ENCODE peak calls at places on chromosomes 12 and 14, in seven cellular contexts. One of them, this sample, is unnamed.

GRCh38 chr12:111444706-111445310 is 39.1 kb downstream of the SH2B3 start:
- DNase-seq in activated CD8-positive, alpha-beta memory T cell treated with anti-CD3 and anti-CD28 coated beads for 48 hours: peak
- DNase-seq in iPS-NIHi11: no peak
- DNase-seq in ovary: peak
- DNase-seq in T-helper 9 cell: peak
- DNase-seq in AG09319: no peak
- DNase-seq in effector memory CD4-positive, alpha-beta T cell: peak
- DNase-seq in this sample: no peak

GRCh38 chr12:84463756-84464495 is 448.7 kb downstream of the SLC6A15 start:
- DNase-seq in activated CD8-positive, alpha-beta memory T cell treated with anti-CD3 and anti-CD28 coated beads for 48 hours: no peak
- DNase-seq in iPS-NIHi11: no peak
- DNase-seq in ovary: no peak
- DNase-seq in T-helper 9 cell: no peak
- DNase-seq in AG09319: peak
- DNase-seq in effector memory CD4-positive, alpha-beta T cell: no peak
- DNase-seq in this sample: no peak

GRCh38 chr12:94873368-94874085 is 130.0 kb downstream of the NDUFA12 start:
- DNase-seq in activated CD8-positive, alpha-beta memory T cell treated with anti-CD3 and anti-CD28 coated beads for 48 hours: no peak
- DNase-seq in iPS-NIHi11: peak
- DNase-seq in ovary: peak
- DNase-seq in T-helper 9 cell: no peak
- DNase-seq in AG09319: no peak
- DNase-seq in effector memory CD4-positive, alpha-beta T cell: no peak
- DNase-seq in this sample: no peak

GRCh38 chr12:46617167-46617566 is 208.6 kb downstream of the SLC38A4 start:
- DNase-seq in activated CD8-positive, alpha-beta memory T cell treated with anti-CD3 and anti-CD28 coated beads for 48 hours: no peak
- DNase-seq in iPS-NIHi11: no peak
- DNase-seq in ovary: peak
- DNase-seq in T-helper 9 cell: no peak
- DNase-seq in AG09319: peak
- DNase-seq in effector memory CD4-positive, alpha-beta T cell: no peak
- DNase-seq in this sample: no peak

GRCh38 chr12:65885312-65885711 is 61.0 kb downstream of the HMGA2 start:
- DNase-seq in activated CD8-positive, alpha-beta memory T cell treated with anti-CD3 and anti-CD28 coated beads for 48 hours: no peak
- DNase-seq in iPS-NIHi11: no peak
- DNase-seq in ovary: no peak
- DNase-seq in T-helper 9 cell: no peak
- DNase-seq in AG09319: no peak
- DNase-seq in effector memory CD4-positive, alpha-beta T cell: no peak
- DNase-seq in this sample: no peak

GRCh38 chr12:122996188-122996601 is 15.7 kb downstream of the ARL6IP4 start:
- DNase-seq in activated CD8-positive, alpha-beta memory T cell treated with anti-CD3 and anti-CD28 coated beads for 48 hours: no peak
- DNase-seq in iPS-NIHi11: no peak
- DNase-seq in ovary: no peak
- DNase-seq in T-helper 9 cell: no peak
- DNase-seq in AG09319: no peak
- DNase-seq in effector memory CD4-positive, alpha-beta T cell: no peak
- DNase-seq in this sample: no peak

GRCh38 chr12:131553409-131553808 is 157.5 kb upstream of the SFSWAP start:
- DNase-seq in activated CD8-positive, alpha-beta memory T cell treated with anti-CD3 and anti-CD28 coated beads for 48 hours: no peak
- DNase-seq in iPS-NIHi11: no peak
- DNase-seq in ovary: no peak
- DNase-seq in T-helper 9 cell: no peak
- DNase-seq in AG09319: no peak
- DNase-seq in effector memory CD4-positive, alpha-beta T cell: no peak
- DNase-seq in this sample: no peak

GRCh38 chr12:53795927-53796326 is 44.1 kb upstream of the CISTR start:
- DNase-seq in activated CD8-positive, alpha-beta memory T cell treated with anti-CD3 and anti-CD28 coated beads for 48 hours: no peak
- DNase-seq in iPS-NIHi11: no peak
- DNase-seq in ovary: no peak
- DNase-seq in T-helper 9 cell: no peak
- DNase-seq in AG09319: no peak
- DNase-seq in effector memory CD4-positive, alpha-beta T cell: no peak
- DNase-seq in this sample: no peak

GRCh38 chr14:60771117-60771516 is 36.6 kb downstream of the MNAT1 start:
- DNase-seq in activated CD8-positive, alpha-beta memory T cell treated with anti-CD3 and anti-CD28 coated beads for 48 hours: no peak
- DNase-seq in iPS-NIHi11: no peak
- DNase-seq in ovary: no peak
- DNase-seq in T-helper 9 cell: no peak
- DNase-seq in AG09319: no peak
- DNase-seq in effector memory CD4-positive, alpha-beta T cell: no peak
- DNase-seq in this sample: no peak

GRCh38 chr12:128612150-128612850 is 211.5 kb downstream of the SLC15A4 start:
- DNase-seq in activated CD8-positive, alpha-beta memory T cell treated with anti-CD3 and anti-CD28 coated beads for 48 hours: no peak
- DNase-seq in iPS-NIHi11: no peak
- DNase-seq in ovary: no peak
- DNase-seq in T-helper 9 cell: no peak
- DNase-seq in AG09319: no peak
- DNase-seq in effector memory CD4-positive, alpha-beta T cell: no peak
- DNase-seq in this sample: no peak

GRCh38 chr12:28268830-28269229 is 78.6 kb downstream of the CCDC91 start:
- DNase-seq in activated CD8-positive, alpha-beta memory T cell treated with anti-CD3 and anti-CD28 coated beads for 48 hours: no peak
- DNase-seq in iPS-NIHi11: no peak
- DNase-seq in ovary: no peak
- DNase-seq in T-helper 9 cell: no peak
- DNase-seq in AG09319: no peak
- DNase-seq in effector memory CD4-positive, alpha-beta T cell: no peak
- DNase-seq in this sample: no peak

GRCh38 chr14:89540830-89541470 is 123.9 kb upstream of the FOXN3 start:
- DNase-seq in activated CD8-positive, alpha-beta memory T cell treated with anti-CD3 and anti-CD28 coated beads for 48 hours: no peak
- DNase-seq in iPS-NIHi11: no peak
- DNase-seq in ovary: no peak
- DNase-seq in T-helper 9 cell: no peak
- DNase-seq in AG09319: no peak
- DNase-seq in effector memory CD4-positive, alpha-beta T cell: no peak
- DNase-seq in this sample: no peak

GRCh38 chr12:58583541-58583940 is 336.8 kb downstream of the LRIG3 start:
- DNase-seq in activated CD8-positive, alpha-beta memory T cell treated with anti-CD3 and anti-CD28 coated beads for 48 hours: no peak
- DNase-seq in iPS-NIHi11: no peak
- DNase-seq in ovary: no peak
- DNase-seq in T-helper 9 cell: no peak
- DNase-seq in AG09319: peak
- DNase-seq in effector memory CD4-positive, alpha-beta T cell: no peak
- DNase-seq in this sample: no peak

This sample was measured in CMK.